ENCODE peak calls at places on chromosomes 2 and 18, in seven cellular contexts. X is upper lobe of right lung; K is aorta; D is foreskin keratinocyte; H is activated T-cell treated with anti-CD3 and anti-CD28 coated beads, Interleukin-2, amount 50 U/mL, for 72 hours; E is mucosa of descending colon; M is sciatic nerve. L is an unnamed sample.

GRCh38 chr18:11071300-11071699 is 78.1 kb downstream of the PIEZO2 start:
- ATAC-seq in X (no peak), K (no peak), D (no peak), H (no peak), E (no peak), M (no peak), L (no peak)

GRCh38 chr2:177888581-177888980 is 184.0 kb downstream of the PDE11A start:
- ATAC-seq in X (no peak), K (no peak), D (no peak), H (no peak), E (no peak), M (no peak), L (no peak)

GRCh38 chr18:31677592-31677991 is 6.8 kb downstream of the B4GALT6 start:
- ATAC-seq in X (peak), K (no peak), D (no peak), H (no peak), E (no peak), M (no peak), L (no peak)

GRCh38 chr18:69674292-69674877 is 273.3 kb downstream of the CD226 start:
- ATAC-seq in X (no peak), K (peak), D (no peak), H (no peak), E (no peak), M (peak), L (no peak)

GRCh38 chr2:19337202-19337601 is 21.2 kb downstream of the OSR1 start:
- ATAC-seq in X (no peak), K (no peak), D (no peak), H (no peak), E (no peak), M (no peak), L (no peak)

GRCh38 chr2:229235136-229235914 is 35.8 kb downstream of the PID1 start:
- ATAC-seq in X (no peak), K (peak), D (peak), H (no peak), E (no peak), M (peak), L (no peak)

GRCh38 chr18:33404244-33404873 is 36.2 kb downstream of the CCDC178 start:
- ATAC-seq in X (no peak), K (no peak), D (no peak), H (no peak), E (no peak), M (no peak), L (no peak)

GRCh38 chr2:45131587-45131986 is 122.3 kb upstream of the SIX2 start:
- ATAC-seq in X (no peak), K (no peak), D (no peak), H (no peak), E (no peak), M (no peak), L (no peak)

GRCh38 chr2:226739508-226740030 is 60.1 kb downstream of the IRS1 start:
- ATAC-seq in X (no peak), K (no peak), D (no peak), H (no peak), E (peak), M (no peak), L (no peak)

GRCh38 chr2:11482473-11483031 is 16.6 kb upstream of the E2F6 start:
- ATAC-seq in X (peak), K (peak), D (peak), H (peak), E (peak), M (peak), L (peak)

GRCh38 chr2:240121675-240122074 is 14.4 kb downstream of the COPS9 start:
- ATAC-seq in X (no peak), K (no peak), D (no peak), H (no peak), E (no peak), M (no peak), L (no peak)

L was measured in esophagus mucosa.